ENCODE peak calls at places on chromosomes 6 and 20, in eight cellular contexts. K is ELR; S is NCI-H774; O is transverse colon; X is cardiac fibroblast; A is stimulated activated CD4-positive, alpha-beta T cell treated with anti-CD3 and anti-CD28 coated beads, Interleukin-12 subunit alpha, Interleukin-12 subunit beta, amount 100 ng/mL, for 48 hours; I is NCI-H460; R is HT1080. J is an unnamed sample.

GRCh38 chr6:75752365-75752764 is 3.3 kb downstream of the MYO6 start:
- DNase-seq in A (no peak), O (no peak), I (no peak), X (no peak), R (peak), S (no peak), K (peak), J (no peak)

GRCh38 chr6:6409397-6410030 is 89.1 kb upstream of the F13A1 start:
- DNase-seq in A (no peak), O (no peak), I (no peak), S (no peak), X (no peak), K (no peak), R (no peak), J (no peak)

GRCh38 chr20:6558361-6558760 is 209.1 kb upstream of the BMP2 start:
- DNase-seq in S (no peak), A (no peak), R (no peak), O (no peak), K (no peak), X (no peak), I (no peak), J (no peak)

GRCh38 chr6:79888587-79888986 is 58.8 kb downstream of the ELOVL4 start:
- DNase-seq in R (no peak), S (no peak), A (no peak), K (no peak), X (no peak), O (no peak), I (no peak), J (no peak)

GRCh38 chr6:52317841-52318581 is 33.5 kb upstream of the MCM3 start:
- DNase-seq in K (peak), S (no peak), R (peak), O (no peak), A (no peak), I (no peak), X (peak), J (no peak)

GRCh38 chr6:129235167-129236072 is 352.5 kb downstream of the LAMA2 start:
- DNase-seq in I (no peak), S (no peak), K (no peak), X (peak), O (no peak), A (no peak), R (no peak), J (no peak)

GRCh38 chr6:44854712-44855111 is 467.2 kb downstream of the CDC5L start:
- DNase-seq in I (no peak), S (no peak), R (no peak), A (no peak), K (no peak), X (no peak), O (no peak), J (no peak)

GRCh38 chr20:47003223-47003622 is 108.6 kb downstream of the EYA2 start:
- DNase-seq in A (no peak), R (no peak), O (no peak), S (peak), K (no peak), X (no peak), I (no peak), J (no peak)

GRCh38 chr20:46708172-46708860 is 1.1 kb upstream of the SLC2A10 start:
- DNase-seq in A (no peak), O (peak), K (no peak), X (no peak), R (no peak), S (no peak), I (no peak), J (no peak)

GRCh38 chr6:683742-684440 is 9.0 kb downstream of the EXOC2 start:
- DNase-seq in R (peak), S (peak), O (peak), I (no peak), A (no peak), X (peak), K (peak), J (peak)

GRCh38 chr6:90385914-90386313 is 89.3 kb upstream of the BACH2 start:
- DNase-seq in O (no peak), R (no peak), K (no peak), A (no peak), S (no peak), X (no peak), I (no peak), J (no peak)

J was measured in NCI-H1105.